ENCODE peak calls at places on chromosomes 16 and 17, in four cellular contexts. Y, S, J and P are unnamed samples.

GRCh38 chr17:58569216-58569615 is 54.8 kb upstream of the MTMR4 start:
- DNase-seq in Y (no peak), S (no peak), J (no peak), P (no peak)

GRCh38 chr17:67491009-67491677 is 114.1 kb downstream of the PITPNC1 start:
- DNase-seq in S (peak), Y (peak), J (peak), P (peak)

GRCh38 chr16:84546669-84547538 is 42.4 kb upstream of the MEAK7 start:
- DNase-seq in Y (no peak), S (peak), J (no peak), P (no peak)

GRCh38 chr17:74126959-74127358 is 76.5 kb upstream of the RPL38 start:
- DNase-seq in J (no peak), Y (no peak), S (no peak), P (no peak)

GRCh38 chr17:74276561-74277009 is 2.6 kb downstream of the DNAI2 start:
- DNase-seq in Y (no peak), S (peak), J (no peak), P (peak)

GRCh38 chr16:58511933-58512815 is 3.1 kb upstream of the SETD6 start:
- DNase-seq in S (peak), J (peak), Y (peak), P (peak)

GRCh38 chr17:81418710-81419332 is 23.6 kb downstream of the BAHCC1 start:
- DNase-seq in J (no peak), S (no peak), Y (peak), P (no peak)

GRCh38 chr17:29076722-29077121 is 33.8 kb downstream of the PIPOX start:
- DNase-seq in Y (no peak), S (peak), J (no peak), P (no peak)

GRCh38 chr16:30527635-30528178 is 1.3 kb upstream of the ZNF768 start:
- DNase-seq in S (no peak), J (no peak), Y (peak), P (peak)

GRCh38 chr16:19429271-19429670 is 11.6 kb downstream of the TMC5 start:
- DNase-seq in J (no peak), Y (no peak), S (no peak), P (no peak)

GRCh38 chr16:4935231-4935855 is 1.6 kb downstream of the PPL start:
- DNase-seq in S (no peak), Y (peak), J (no peak), P (peak)

GRCh38 chr16:86668136-86668535 is 89.8 kb downstream of the FOXL1 start:
- DNase-seq in S (no peak), J (no peak), Y (peak), P (no peak)

GRCh38 chr17:50721194-50722010 is 2.0 kb downstream of the LUC7L3 start:
- DNase-seq in Y (peak), S (no peak), J (no peak), P (no peak)

GRCh38 chr16:296276-296675 is 13.3 kb downstream of the PDIA2 start:
- DNase-seq in S (no peak), J (no peak), Y (no peak), P (no peak)

GRCh38 chr17:48639136-48639535 is 13.0 kb upstream of the HOXB9 start:
- DNase-seq in J (no peak), S (no peak), Y (no peak), P (peak)

GRCh38 chr17:1871743-1872142 is 41.9 kb downstream of the RPA1 start:
- DNase-seq in J (no peak), S (no peak), Y (no peak), P (no peak)

GRCh38 chr17:40122466-40122943 is 734 bp downstream of the MSL1 start:
- DNase-seq in S (peak), J (no peak), Y (peak), P (peak)

GRCh38 chr17:30273373-30273772 is 18.4 kb downstream of the BLMH start:
- DNase-seq in S (no peak), Y (no peak), J (no peak), P (no peak)

GRCh38 chr17:30271102-30271501 is 20.6 kb downstream of the BLMH start:
- DNase-seq in J (no peak), S (no peak), Y (peak), P (no peak)

GRCh38 chr17:30278032-30278431 is 13.7 kb downstream of the BLMH start:
- DNase-seq in Y (peak), J (peak), S (peak), P (no peak)

GRCh38 chr17:30275911-30276310 is 15.8 kb downstream of the BLMH start:
- DNase-seq in Y (no peak), S (no peak), J (no peak), P (no peak)

GRCh38 chr17:30274887-30275286 is 16.9 kb downstream of the BLMH start:
- DNase-seq in J (no peak), Y (no peak), S (no peak), P (no peak)
- H3K27ac ChIP-seq in J (no peak), Y (no peak), S (no peak), P (no peak)

GRCh38 chr17:55263565-55264272 is 1.0 kb upstream of the HLF start:
- DNase-seq in S (peak), J (no peak), Y (no peak), P (no peak)

GRCh38 chr17:55266051-55266957 is 1.5 kb downstream of the HLF start:
- DNase-seq in Y (peak), S (peak), J (peak), P (no peak)

GRCh38 chr17:55264640-55265298 is at the start of gene HLF:
- DNase-seq in J (peak), S (peak), Y (peak), P (peak)

GRCh38 chr17:55265434-55266021 is 768 bp downstream of the HLF start:
- DNase-seq in S (peak), J (no peak), Y (peak), P (no peak)

DNA sequence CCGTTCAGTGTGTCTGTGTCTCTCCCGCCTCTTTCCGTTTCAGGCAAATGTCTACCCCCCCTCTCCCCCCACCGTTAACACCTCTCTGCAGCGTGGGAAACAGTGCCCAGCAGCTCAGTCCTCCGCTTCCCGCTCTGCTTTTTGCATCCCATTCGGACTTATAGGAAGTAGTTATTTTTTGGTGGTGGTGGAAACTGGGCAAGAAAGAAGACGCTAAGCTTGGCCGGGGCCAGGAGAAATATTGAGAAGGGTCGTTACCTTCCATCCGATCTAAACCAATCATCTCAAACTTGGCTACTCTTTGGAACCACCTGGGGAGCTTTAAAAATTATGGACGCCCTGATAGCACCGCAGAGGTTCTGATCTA is 504 bp upstream of the HLF start:
- DNase-seq in S (peak), Y (no peak), J (no peak), P (no peak)
- H3K4me2 ChIP-seq in S (peak), Y (peak), J (peak), P (no peak)

GRCh38 chr16:2507679-2508064 is 6.1 kb upstream of the ATP6V0C start:
- DNase-seq in J (no peak), Y (no peak), S (no peak), P (peak)
- H3K27ac ChIP-seq in J (no peak), Y (no peak), S (no peak), P (no peak)

GRCh38 chr17:63495471-63495870 is 18.6 kb downstream of the ACE start:
- DNase-seq in S (no peak), J (no peak), Y (no peak), P (peak)
- H3K4me2 ChIP-seq in S (no peak), J (no peak), Y (no peak), P (no peak)

DNA sequence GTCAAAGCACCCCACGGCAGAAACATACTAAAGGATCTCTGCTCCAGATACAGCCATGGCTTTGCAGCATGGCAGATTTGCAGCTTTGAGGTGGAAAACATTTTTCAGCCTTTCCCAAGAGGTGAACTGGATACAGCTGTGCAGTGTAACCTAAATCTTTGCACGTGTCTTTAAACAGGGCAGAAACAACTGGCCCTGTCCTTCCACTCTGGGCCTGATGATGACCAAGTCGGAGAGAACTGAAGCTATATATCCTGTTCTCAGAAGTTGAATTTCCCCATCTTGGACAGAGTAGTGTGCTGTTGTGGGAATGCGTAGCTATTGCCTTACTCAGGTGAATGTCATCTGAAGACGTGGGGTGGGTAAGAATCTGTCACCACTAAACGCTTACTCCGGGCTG is 19.5 kb downstream of the RBFOX1 start:
- DNase-seq in Y (no peak), S (no peak), J (no peak), P (no peak)
- H3K27ac ChIP-seq in Y (no peak), S (no peak), J (no peak), P (no peak)

GRCh38 chr17:17191346-17191792 is 14.8 kb downstream of the PLD6 start:
- DNase-seq in J (no peak), S (no peak), Y (peak), P (peak)
- H3K4me2 ChIP-seq in J (no peak), S (no peak), Y (peak), P (peak)